ENCODE peak calls at places on chromosome 10, in eight cellular contexts. Y is neural progenitor cell, D is kidney, G is colonic mucosa, U is mammary epithelial cell, T is stomach, M is heart right ventricle, A is OCI-LY7. Q is an unnamed sample. For H3K9me3, the result is how much of the 10 kb centered on the place peaks cover.

GRCh38 chr10:14329609-14330246 is 996 bp downstream of the FRMD4A start:
- DNase-seq in Y (peak), D (no peak), G (no peak), U (no peak), T (no peak), M (no peak), A (no peak), Q (no peak)

GRCh38 chr10:122648599-122649428 is 50.8 kb downstream of the C10orf120 start:
- DNase-seq in Y (peak), D (no peak), G (peak), U (peak), T (peak), M (peak), A (peak), Q (no peak)

GRCh38 chr10:77229704-77230103 is 407.9 kb downstream of the KCNMA1 start:
- DNase-seq in Y (no peak), D (no peak), G (no peak), U (no peak), T (no peak), M (no peak), A (no peak), Q (no peak)

GRCh38 chr10:24793648-24794379 is 70.1 kb upstream of the ARHGAP21 start:
- DNase-seq in Y (no peak), D (no peak), G (peak), U (no peak), T (no peak), M (no peak), A (no peak), Q (no peak)

GRCh38 chr10:110525349-110526260 is 27.9 kb downstream of the DUSP5 start:
- DNase-seq in Y (no peak), D (no peak), G (no peak), U (peak), T (no peak), M (no peak), A (no peak), Q (no peak)

GRCh38 chr10:124156524-124157225 is 63.3 kb upstream of the CHST15 start:
- DNase-seq in Y (no peak), D (peak), G (no peak), U (no peak), T (peak), M (no peak), A (peak), Q (no peak)

GRCh38 chr10:102610499-102610898 is 33.8 kb upstream of the TRIM8 start:
- DNase-seq in Y (no peak), D (no peak), G (no peak), U (no peak), T (no peak), M (no peak), A (no peak), Q (no peak)

GRCh38 chr10:20299037-20299557 is 482.9 kb downstream of the PLXDC2 start:
- DNase-seq in Y (no peak), D (no peak), G (no peak), U (no peak), T (no peak), M (no peak), A (no peak), Q (no peak)

GRCh38 chr10:104735036-104735435 is 93.9 kb downstream of the SORCS3 start:
- DNase-seq in Y (peak), D (no peak), G (no peak), U (no peak), T (no peak), M (no peak), A (no peak), Q (no peak)

GRCh38 chr10:120514035-120514620 is 57.1 kb downstream of the PLPP4 start:
- DNase-seq in Y (peak), D (no peak), G (peak), U (peak), T (no peak), M (peak), A (peak), Q (no peak)

GRCh38 chr10:18010050-18010449 is 58.3 kb downstream of the SLC39A12 start:
- DNase-seq in Y (no peak), D (no peak), G (no peak), U (peak), T (no peak), M (no peak), A (no peak), Q (no peak)

GRCh38 chr10:62056660-62057059 is 155.2 kb downstream of the ARID5B start:
- DNase-seq in Y (no peak), D (no peak), G (no peak), U (no peak), T (no peak), M (no peak), A (no peak), Q (no peak)

GRCh38 chr10:101238732-101239105 is 9.5 kb upstream of the LBX1 start:
- DNase-seq in Y (peak), D (no peak), G (no peak), U (no peak), T (no peak), M (no peak), A (peak), Q (no peak)

GRCh38 chr10:126734957-126735356 is 64.5 kb upstream of the C10orf90 start:
- DNase-seq in Y (no peak), D (no peak), G (no peak), U (peak), T (no peak), M (no peak), A (no peak), Q (no peak)

GRCh38 chr10:79087721-79088120 is 19.0 kb downstream of the ZMIZ1 start:
- DNase-seq in Y (no peak), D (no peak), G (no peak), U (no peak), T (peak), M (no peak), A (no peak), Q (no peak)

GRCh38 chr10:72688208-72688651 is 3.7 kb upstream of the MCU start:
- DNase-seq in Y (no peak), D (no peak), G (peak), U (peak), T (no peak), M (no peak), A (no peak), Q (no peak)

GRCh38 chr10:797179-797578 is 107.7 kb upstream of the DIP2C start:
- DNase-seq in Y (no peak), D (no peak), G (no peak), U (no peak), T (no peak), M (no peak), A (no peak), Q (no peak)

GRCh38 chr10:101967713-101968112 is 88.3 kb downstream of the ARMH3 start:
- DNase-seq in Y (no peak), D (no peak), G (no peak), U (peak), T (no peak), M (no peak), A (no peak), Q (no peak)

GRCh38 chr10:117005454-117006055 is 568 bp upstream of the SHTN1 start:
- DNase-seq in Y (peak), D (no peak), G (peak), U (peak), T (no peak), M (no peak), A (no peak), Q (no peak)
- TF ChIP-seq CTCF in Y (peak), D (no peak), G (no peak), U (no peak), T (no peak), M (no peak), A (no peak), Q (no peak)

GRCh38 chr10:83367036-83367435 is 772.3 kb upstream of the GHITM start:
- DNase-seq in Y (no peak), D (no peak), G (no peak), U (no peak), T (no peak), M (no peak), A (no peak), Q (no peak)
- H3K27ac ChIP-seq in Y (no peak), D (no peak), G (no peak), U (no peak), T (no peak), M (no peak), A (no peak), Q (no peak)

DNA sequence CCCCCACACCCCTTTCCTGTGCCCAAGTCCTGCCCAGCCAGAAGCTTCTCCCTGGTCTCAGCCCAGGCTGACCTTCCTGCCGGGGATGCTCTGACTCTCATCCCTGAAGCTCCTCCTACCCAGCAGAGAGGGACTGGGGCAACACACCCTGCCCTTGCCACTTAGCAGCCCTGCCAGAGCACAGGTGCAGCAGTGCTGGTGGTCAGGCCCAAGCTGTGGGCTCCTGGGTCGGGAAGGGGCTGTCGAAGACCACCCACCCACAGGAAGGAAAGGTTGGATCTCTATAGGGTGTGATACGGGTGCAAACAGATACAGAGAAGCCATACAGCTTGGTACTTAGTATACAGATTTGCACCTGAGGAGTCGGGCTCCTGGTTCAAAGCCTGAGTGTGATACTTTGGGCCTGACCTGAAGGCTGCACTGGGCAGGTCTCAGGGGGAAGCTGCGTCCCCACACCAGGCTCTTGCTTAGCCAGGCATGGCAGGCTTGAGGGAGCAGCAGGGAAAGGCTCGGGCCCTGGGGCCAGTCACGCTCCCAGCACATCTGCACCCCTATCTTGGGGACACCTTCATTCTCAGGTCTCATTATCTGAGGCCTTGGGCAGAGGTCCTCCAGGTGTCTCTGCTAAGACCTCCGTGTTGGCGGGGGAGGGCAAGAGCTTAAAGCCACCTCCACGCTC is 47.3 kb downstream of the TCERG1L start:
- DNase-seq in Y (no peak), D (no peak), G (no peak), U (no peak), T (no peak), M (no peak), A (no peak), Q (no peak)
- H3K9me3 ChIP-seq in Y (under half), D (under half), G (under half), U (under half), T (under half), M (under half), A (under half), Q (under half)

GRCh38 chr10:11034762-11035161 is 17.1 kb downstream of the CELF2 start:
- DNase-seq in Y (no peak), D (no peak), G (no peak), U (no peak), T (no peak), M (no peak), A (no peak), Q (no peak)

GRCh38 chr10:11035318-11035920 is 17.7 kb downstream of the CELF2 start:
- DNase-seq in Y (peak), D (no peak), G (peak), U (peak), T (no peak), M (peak), A (no peak), Q (no peak)

GRCh38 chr10:11042375-11042774 is 24.7 kb downstream of the CELF2 start:
- DNase-seq in Y (no peak), D (no peak), G (no peak), U (no peak), T (no peak), M (no peak), A (no peak), Q (no peak)

DNA sequence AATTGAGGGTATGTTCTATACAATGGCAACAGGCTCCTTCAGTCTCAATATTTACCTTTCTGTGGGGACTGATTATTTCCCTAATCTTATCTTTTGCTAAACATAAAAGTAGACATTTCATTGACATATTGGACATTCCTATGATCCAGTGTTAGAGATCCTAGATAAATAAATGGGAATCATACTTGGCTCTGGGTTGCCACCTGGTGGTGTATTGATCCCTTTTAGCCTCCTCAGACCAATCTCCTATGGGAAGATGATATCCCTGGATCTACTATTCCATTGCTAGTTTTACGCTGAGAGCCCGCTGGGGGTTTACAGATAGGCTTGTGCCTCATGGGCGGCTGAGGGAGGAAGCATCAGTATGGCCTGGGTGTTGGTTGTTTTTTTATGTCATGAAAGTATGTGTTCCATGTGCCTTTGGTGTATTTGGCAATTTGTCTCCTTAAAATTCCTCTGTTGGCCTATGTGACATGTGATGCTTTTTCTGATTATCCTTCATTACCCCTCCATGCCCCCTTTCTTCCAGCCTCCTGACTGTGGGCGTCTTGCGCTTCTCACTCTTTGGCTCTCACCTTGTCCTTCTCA is 18.8 kb downstream of the CELF2 start:
- DNase-seq in Y (peak), D (no peak), G (peak), U (peak), T (peak), M (peak), A (no peak), Q (no peak)
- TF ChIP-seq CTCF in Y (peak), D (peak), G (peak), U (peak), T (peak), M (peak), A (peak), Q (no peak)

GRCh38 chr10:121553861-121554264 is 44.4 kb downstream of the FGFR2 start:
- DNase-seq in Y (no peak), D (peak), G (peak), U (peak), T (peak), M (no peak), A (no peak), Q (no peak)
- H3K27ac ChIP-seq in Y (peak), D (peak), G (no peak), U (peak), T (peak), M (no peak), A (no peak), Q (no peak)

DNA sequence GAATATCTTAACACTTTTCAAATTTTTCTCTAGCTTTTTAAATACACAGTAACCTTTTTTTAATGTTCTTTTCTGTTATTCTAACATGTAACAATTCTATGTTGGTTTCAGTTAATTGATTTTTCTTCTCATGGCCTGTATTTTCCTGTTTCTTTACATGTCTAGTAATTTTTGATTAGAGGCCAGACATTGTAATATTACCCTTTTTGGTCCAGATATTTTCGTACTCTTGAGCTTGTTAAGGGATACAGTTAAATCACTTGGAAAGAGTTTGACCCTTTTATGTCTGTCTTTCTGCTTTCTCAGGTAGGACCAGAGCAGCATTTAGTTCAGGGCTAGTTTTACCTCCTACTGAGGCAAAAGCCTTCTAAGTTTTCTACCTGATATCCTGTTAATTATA is 45.0 kb downstream of the BICC1 start:
- DNase-seq in Y (no peak), D (no peak), G (no peak), U (no peak), T (no peak), M (no peak), A (no peak), Q (no peak)
- H3K9me3 ChIP-seq in Y (under half), D (under half), G (under half), U (under half), T (under half), M (under half), A (under half), Q (under half)

GRCh38 chr10:4541292-4541691 is 284.7 kb upstream of the AKR1E2 start:
- DNase-seq in Y (no peak), D (no peak), G (peak), U (peak), T (peak), M (no peak), A (no peak), Q (no peak)
- TF ChIP-seq CTCF in Y (no peak), D (no peak), G (no peak), U (peak), T (no peak), M (no peak), A (no peak), Q (no peak)

GRCh38 chr10:74900297-74900696 is 73.9 kb downstream of the KAT6B start:
- DNase-seq in Y (no peak), D (no peak), G (no peak), U (no peak), T (no peak), M (no peak), A (peak), Q (peak)
- H3K27ac ChIP-seq in Y (no peak), D (no peak), G (no peak), U (no peak), T (no peak), M (no peak), A (no peak), Q (peak)

DNA sequence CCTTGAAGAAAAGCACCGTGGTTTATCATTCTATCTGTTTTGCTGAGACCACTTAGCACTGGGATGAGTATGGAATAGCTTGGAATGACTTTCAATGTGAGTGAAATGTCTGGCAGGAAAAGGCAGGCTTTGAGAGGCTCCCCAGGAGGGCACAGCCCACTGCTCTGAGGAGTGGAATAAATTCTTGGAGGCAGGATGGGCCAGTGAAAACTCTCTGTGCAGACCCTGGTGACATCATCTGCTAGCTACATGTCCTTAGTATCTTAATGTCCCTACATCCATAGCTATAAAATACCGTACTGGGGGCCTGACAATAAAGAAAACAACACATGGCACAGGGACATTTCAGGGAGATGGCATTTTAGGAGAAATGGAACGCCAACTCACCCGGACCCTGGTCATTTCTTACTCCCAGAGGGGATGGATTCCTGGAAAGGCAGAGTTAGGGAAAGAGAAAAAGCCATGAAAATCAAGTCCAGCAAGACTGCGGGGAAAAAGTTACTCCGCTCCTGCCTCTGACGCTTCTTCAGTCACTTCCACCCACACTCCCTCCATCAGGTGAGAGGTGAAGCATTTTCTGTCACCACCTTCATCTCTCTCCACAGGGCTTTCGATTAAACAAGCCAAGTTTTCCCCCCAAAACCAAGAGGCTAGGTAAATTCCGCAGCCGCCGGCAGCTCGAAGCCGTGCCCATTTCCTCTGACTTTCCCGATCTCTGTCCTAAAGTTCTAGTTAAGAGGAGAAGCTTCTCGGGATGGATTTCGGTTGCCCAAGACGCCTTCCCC is 974 bp downstream of the ZNF239 start:
- DNase-seq in Y (peak), D (no peak), G (no peak), U (no peak), T (no peak), M (no peak), A (no peak), Q (no peak)
- H3K9me3 ChIP-seq in Y (under half), D (under half), G (under half), U (under half), T (under half), M (under half), A (under half), Q (under half)